ENCODE peak calls at places on chromosomes 13 and 19, in eight cellular contexts. One of them, this sample, is unnamed.

GRCh38 chr13:105702441-105702840 is 833.0 kb downstream of the EFNB2 start:
- DNase-seq in activated gamma-delta T cell treated with Interleukin-2 at 50 U/mL for 16 hours: no peak
- DNase-seq in occipital lobe: no peak
- DNase-seq in mucosa of gallbladder: no peak
- DNase-seq in sigmoid colon: no peak
- DNase-seq in NB4: no peak
- DNase-seq in HCT116: no peak
- DNase-seq in activated T-cell treated with anti-CD3 and anti-CD28 coated beads, Interleukin-2, amount 50 U/mL, for 24 hours: no peak
- DNase-seq in this sample: no peak

GRCh38 chr13:84430441-84430840 is 548.2 kb upstream of the SLITRK1 start:
- DNase-seq in activated gamma-delta T cell treated with Interleukin-2 at 50 U/mL for 16 hours: no peak
- DNase-seq in occipital lobe: no peak
- DNase-seq in mucosa of gallbladder: no peak
- DNase-seq in sigmoid colon: no peak
- DNase-seq in NB4: no peak
- DNase-seq in HCT116: no peak
- DNase-seq in activated T-cell treated with anti-CD3 and anti-CD28 coated beads, Interleukin-2, amount 50 U/mL, for 24 hours: no peak
- DNase-seq in this sample: no peak

GRCh38 chr19:18776288-18776594 is 14.9 kb downstream of the COMP start:
- DNase-seq in activated gamma-delta T cell treated with Interleukin-2 at 50 U/mL for 16 hours: no peak
- DNase-seq in occipital lobe: no peak
- DNase-seq in mucosa of gallbladder: no peak
- DNase-seq in sigmoid colon: no peak
- DNase-seq in NB4: no peak
- DNase-seq in HCT116: no peak
- DNase-seq in activated T-cell treated with anti-CD3 and anti-CD28 coated beads, Interleukin-2, amount 50 U/mL, for 24 hours: no peak
- DNase-seq in this sample: no peak

GRCh38 chr13:27035892-27036235 is 135.7 kb downstream of the USP12 start:
- DNase-seq in activated gamma-delta T cell treated with Interleukin-2 at 50 U/mL for 16 hours: no peak
- DNase-seq in occipital lobe: no peak
- DNase-seq in mucosa of gallbladder: no peak
- DNase-seq in sigmoid colon: no peak
- DNase-seq in NB4: no peak
- DNase-seq in HCT116: peak; percentile 31
- DNase-seq in activated T-cell treated with anti-CD3 and anti-CD28 coated beads, Interleukin-2, amount 50 U/mL, for 24 hours: no peak
- DNase-seq in this sample: no peak

GRCh38 chr13:32299893-32300292 is 15.3 kb downstream of the ZAR1L start:
- DNase-seq in activated gamma-delta T cell treated with Interleukin-2 at 50 U/mL for 16 hours: no peak
- DNase-seq in occipital lobe: no peak
- DNase-seq in mucosa of gallbladder: no peak
- DNase-seq in sigmoid colon: no peak
- DNase-seq in NB4: no peak
- DNase-seq in HCT116: no peak
- DNase-seq in activated T-cell treated with anti-CD3 and anti-CD28 coated beads, Interleukin-2, amount 50 U/mL, for 24 hours: no peak
- DNase-seq in this sample: no peak

GRCh38 chr13:41900918-41901317 is 60.0 kb downstream of the VWA8 start:
- DNase-seq in activated gamma-delta T cell treated with Interleukin-2 at 50 U/mL for 16 hours: no peak
- DNase-seq in occipital lobe: no peak
- DNase-seq in mucosa of gallbladder: no peak
- DNase-seq in sigmoid colon: no peak
- DNase-seq in NB4: no peak
- DNase-seq in HCT116: no peak
- DNase-seq in activated T-cell treated with anti-CD3 and anti-CD28 coated beads, Interleukin-2, amount 50 U/mL, for 24 hours: no peak
- DNase-seq in this sample: no peak

GRCh38 chr13:42836930-42837329 is 55.5 kb downstream of the FAM216B start:
- DNase-seq in activated gamma-delta T cell treated with Interleukin-2 at 50 U/mL for 16 hours: no peak
- DNase-seq in occipital lobe: no peak
- DNase-seq in mucosa of gallbladder: peak; percentile 27
- DNase-seq in sigmoid colon: no peak
- DNase-seq in NB4: no peak
- DNase-seq in HCT116: peak; percentile 4
- DNase-seq in activated T-cell treated with anti-CD3 and anti-CD28 coated beads, Interleukin-2, amount 50 U/mL, for 24 hours: no peak
- DNase-seq in this sample: no peak

GRCh38 chr19:47630594-47630993 is 21.7 kb downstream of the BICRA start:
- DNase-seq in activated gamma-delta T cell treated with Interleukin-2 at 50 U/mL for 16 hours: no peak
- DNase-seq in occipital lobe: no peak
- DNase-seq in mucosa of gallbladder: no peak
- DNase-seq in sigmoid colon: no peak
- DNase-seq in NB4: no peak
- DNase-seq in HCT116: no peak
- DNase-seq in activated T-cell treated with anti-CD3 and anti-CD28 coated beads, Interleukin-2, amount 50 U/mL, for 24 hours: no peak
- DNase-seq in this sample: no peak

This sample was measured in ovary.